ENCODE peak calls at places on chromosomes 3 and 15, in ten cellular contexts. T, M, O, A, I, Y, V, S, H and Q are unnamed samples.

GRCh38 chr3:37601832-37602231 is 259.8 kb upstream of the CTDSPL start:
- DNase-seq in M (no peak), H (no peak), S (no peak), I (no peak), O (no peak), T (no peak), A (peak), V (no peak), Y (no peak), Q (no peak)

GRCh38 chr15:68431037-68431791 is 749 bp downstream of the ITGA11 start:
- DNase-seq in S (no peak), I (no peak), M (no peak), A (peak), Y (no peak), T (peak), H (no peak), O (no peak), V (no peak), Q (no peak)

GRCh38 chr15:68335251-68335650 is 57.7 kb downstream of the FEM1B start:
- DNase-seq in M (no peak), T (no peak), A (no peak), H (no peak), Y (no peak), I (no peak), O (peak), V (no peak), S (no peak), Q (peak)

GRCh38 chr3:152385761-152386160 is 117.0 kb downstream of the MBNL1 start:
- DNase-seq in Y (no peak), I (no peak), O (no peak), V (no peak), M (peak), T (no peak), S (peak), H (no peak), A (no peak), Q (no peak)

GRCh38 chr3:8464668-8465067 is 37.0 kb upstream of the LMCD1 start:
- DNase-seq in I (no peak), T (no peak), S (no peak), V (no peak), Y (no peak), A (no peak), O (no peak), M (no peak), H (no peak), Q (no peak)

GRCh38 chr3:53045107-53045783 is 628 bp downstream of the SFMBT1 start:
- DNase-seq in O (no peak), M (peak), T (peak), I (peak), S (no peak), V (peak), A (peak), H (peak), Y (peak), Q (no peak)

GRCh38 chr3:54965746-54966145 is 37.9 kb upstream of the LRTM1 start:
- DNase-seq in O (no peak), H (no peak), I (no peak), T (no peak), A (no peak), V (no peak), S (no peak), M (peak), Y (no peak), Q (no peak)

GRCh38 chr3:30112904-30113484 is 493.4 kb upstream of the TGFBR2 start:
- DNase-seq in H (peak), Y (no peak), M (peak), I (no peak), V (peak), T (peak), S (peak), A (peak), O (no peak), Q (peak)

GRCh38 chr3:11835028-11835639 is 11.6 kb downstream of the TAMM41 start:
- DNase-seq in Y (peak), V (peak), I (no peak), M (peak), O (no peak), H (peak), A (peak), S (peak), T (no peak), Q (peak)

GRCh38 chr3:51393096-51393495 is 2.0 kb downstream of the RBM15B start:
- DNase-seq in A (no peak), M (no peak), T (no peak), I (no peak), H (no peak), Y (no peak), O (no peak), S (no peak), V (no peak), Q (no peak)

GRCh38 chr15:69210574-69210973 is 50.1 kb downstream of the GLCE start:
- DNase-seq in H (no peak), A (no peak), V (no peak), S (no peak), O (no peak), I (no peak), T (no peak), Y (no peak), M (no peak), Q (no peak)

GRCh38 chr3:188574885-188575284 is 420.9 kb downstream of the LPP start:
- DNase-seq in T (no peak), O (no peak), I (no peak), H (no peak), M (no peak), V (no peak), S (no peak), A (no peak), Y (no peak), Q (no peak)

GRCh38 chr15:70539912-70540520 is 223.3 kb downstream of the UACA start:
- DNase-seq in H (no peak), Y (no peak), O (no peak), S (no peak), M (no peak), A (no peak), I (no peak), V (no peak), T (no peak), Q (no peak)

GRCh38 chr3:172622916-172623700 is 87.8 kb downstream of the NCEH1 start:
- DNase-seq in H (peak), I (peak), O (no peak), S (peak), Y (no peak), T (no peak), A (peak), V (peak), M (peak), Q (peak)

GRCh38 chr15:32041294-32041693 is 11.0 kb downstream of the CHRNA7 start:
- DNase-seq in H (no peak), I (no peak), V (no peak), M (no peak), S (no peak), A (no peak), Y (no peak), O (no peak), T (no peak), Q (no peak)

GRCh38 chr15:89822030-89822429 is 7.4 kb upstream of the ANPEP start:
- DNase-seq in Y (no peak), S (no peak), A (no peak), I (no peak), O (no peak), M (no peak), V (no peak), T (no peak), H (no peak), Q (no peak)

GRCh38 chr15:62928996-62929350 is 113.6 kb upstream of the TPM1 start:
- DNase-seq in V (no peak), H (no peak), M (peak), T (no peak), A (no peak), Y (no peak), I (no peak), O (no peak), S (no peak), Q (peak)

GRCh38 chr3:72597756-72598195 is 250.5 kb downstream of the SHQ1 start:
- DNase-seq in A (peak), I (no peak), V (no peak), O (no peak), S (no peak), H (no peak), M (no peak), T (no peak), Y (no peak), Q (no peak)

GRCh38 chr15:56295433-56295832 is 51.8 kb upstream of the RFX7 start:
- DNase-seq in V (no peak), Y (no peak), M (no peak), S (no peak), H (no peak), I (no peak), T (no peak), O (no peak), A (peak), Q (no peak)

GRCh38 chr3:138608322-138609214 is at the start of gene FAIM:
- DNase-seq in S (peak), A (peak), V (peak), T (peak), H (no peak), M (peak), I (peak), O (peak), Y (peak), Q (peak)

GRCh38 chr3:73558399-73559075 is 66.2 kb downstream of the PDZRN3 start:
- DNase-seq in H (no peak), M (peak), O (no peak), V (no peak), Y (no peak), S (no peak), T (no peak), A (no peak), I (no peak), Q (no peak)

GRCh38 chr3:37741644-37742043 is 120.0 kb upstream of the CTDSPL start:
- DNase-seq in A (peak), M (no peak), H (peak), I (no peak), T (no peak), S (no peak), V (peak), Y (peak), O (no peak), Q (peak)

GRCh38 chr3:195238626-195239118 is 32.3 kb downstream of the XXYLT1 start:
- DNase-seq in Y (no peak), H (no peak), V (no peak), S (no peak), I (no peak), T (no peak), A (no peak), O (no peak), M (no peak), Q (no peak)

GRCh38 chr3:44045476-44046275 is 196.0 kb upstream of the TOPAZ1 start:
- DNase-seq in H (peak), O (peak), M (peak), I (no peak), S (no peak), T (no peak), V (no peak), A (peak), Y (no peak), Q (no peak)

GRCh38 chr15:32636410-32636809 is 5.1 kb upstream of the SCG5 start:
- DNase-seq in H (no peak), I (no peak), M (no peak), V (no peak), T (no peak), S (no peak), Y (no peak), O (no peak), A (no peak), Q (no peak)

GRCh38 chr15:92921215-92922131 is 21.3 kb downstream of the CHD2 start:
- DNase-seq in V (no peak), Y (no peak), T (no peak), O (no peak), I (no peak), M (peak), S (no peak), A (no peak), H (no peak), Q (peak)

GRCh38 chr3:121545049-121545563 is 682 bp downstream of the POLQ start:
- DNase-seq in I (no peak), H (no peak), T (no peak), O (no peak), S (no peak), V (no peak), A (peak), Y (peak), M (peak), Q (no peak)

GRCh38 chr15:42150246-42150970 is 6.0 kb downstream of the PLA2G4F start:
- DNase-seq in A (no peak), H (no peak), Y (no peak), S (no peak), V (no peak), T (no peak), O (peak), I (no peak), M (no peak), Q (no peak)

GRCh38 chr3:30607032-30607833 is 832 bp downstream of the TGFBR2 start:
- DNase-seq in S (peak), H (peak), Y (peak), A (peak), I (peak), O (no peak), T (peak), V (peak), M (no peak), Q (peak)

GRCh38 chr3:45443459-45443858 is 55.1 kb downstream of the LARS2 start:
- DNase-seq in V (no peak), S (no peak), A (no peak), M (no peak), H (no peak), Y (no peak), I (no peak), O (no peak), T (no peak), Q (no peak)